ENCODE peak calls at places on chromosomes 6 and 20, in eight cellular contexts. One of them, this sample, is unnamed.
A peak's percentile ranks its signal among the peaks of the same experiment; 100 is the strongest.

GRCh38 chr20:34562643-34563042 is 4.1 kb downstream of the MAP1LC3A start:
- DNase-seq in BJ: no peak
- DNase-seq in amygdala: no peak
- DNase-seq in Ammon's horn: peak; percentile 37
- DNase-seq in MM.1S: peak; percentile 15
- DNase-seq in EH: peak; percentile 41
- DNase-seq in GM04504: no peak
- DNase-seq in CD8-positive, alpha-beta memory T cell: no peak
- DNase-seq in this sample: no peak

GRCh38 chr6:44668976-44669934 is 281.7 kb downstream of the CDC5L start:
- DNase-seq in EH: no peak
- DNase-seq in GM04504: no peak
- DNase-seq in MM.1S: no peak
- DNase-seq in Ammon's horn: no peak
- DNase-seq in BJ: no peak
- DNase-seq in CD8-positive, alpha-beta memory T cell: no peak
- DNase-seq in amygdala: no peak
- DNase-seq in this sample: no peak

GRCh38 chr6:77463881-77464867 is 883 bp upstream of the HTR1B start:
- DNase-seq in MM.1S: no peak
- DNase-seq in EH: peak; percentile 25
- DNase-seq in Ammon's horn: no peak
- DNase-seq in amygdala: no peak
- DNase-seq in BJ: no peak
- DNase-seq in GM04504: no peak
- DNase-seq in CD8-positive, alpha-beta memory T cell: no peak
- DNase-seq in this sample: no peak

GRCh38 chr6:158143700-158144099 is 24.4 kb downstream of the SERAC1 start:
- DNase-seq in amygdala: no peak
- DNase-seq in CD8-positive, alpha-beta memory T cell: no peak
- DNase-seq in GM04504: no peak
- DNase-seq in BJ: no peak
- DNase-seq in EH: no peak
- DNase-seq in Ammon's horn: no peak
- DNase-seq in MM.1S: peak; percentile 42
- DNase-seq in this sample: peak; percentile 13

GRCh38 chr6:147119310-147119709 is 84.9 kb upstream of the STXBP5 start:
- DNase-seq in CD8-positive, alpha-beta memory T cell: no peak
- DNase-seq in amygdala: no peak
- DNase-seq in GM04504: no peak
- DNase-seq in Ammon's horn: no peak
- DNase-seq in EH: no peak
- DNase-seq in MM.1S: no peak
- DNase-seq in BJ: no peak
- DNase-seq in this sample: no peak

GRCh38 chr20:9886227-9886626 is 47.4 kb upstream of the PAK5 start:
- DNase-seq in EH: peak; percentile 38
- DNase-seq in Ammon's horn: no peak
- DNase-seq in MM.1S: no peak
- DNase-seq in GM04504: peak; percentile 6
- DNase-seq in BJ: no peak
- DNase-seq in amygdala: no peak
- DNase-seq in CD8-positive, alpha-beta memory T cell: no peak
- DNase-seq in this sample: no peak

GRCh38 chr20:63117151-63117550 is 98.8 kb downstream of the YTHDF1 start:
- DNase-seq in BJ: no peak
- DNase-seq in CD8-positive, alpha-beta memory T cell: no peak
- DNase-seq in Ammon's horn: no peak
- DNase-seq in MM.1S: no peak
- DNase-seq in GM04504: no peak
- DNase-seq in EH: no peak
- DNase-seq in amygdala: no peak
- DNase-seq in this sample: no peak

GRCh38 chr6:95091823-95092436 is 485.4 kb upstream of the MANEA start:
- DNase-seq in EH: peak; percentile 22
- DNase-seq in Ammon's horn: peak; percentile 65
- DNase-seq in GM04504: peak; percentile 7
- DNase-seq in BJ: peak; percentile 4
- DNase-seq in MM.1S: peak; percentile 63
- DNase-seq in amygdala: no peak
- DNase-seq in CD8-positive, alpha-beta memory T cell: no peak
- DNase-seq in this sample: no peak

GRCh38 chr6:43926644-43927524 is 156.9 kb downstream of the VEGFA start:
- DNase-seq in amygdala: no peak
- DNase-seq in MM.1S: no peak
- DNase-seq in EH: peak; percentile 98
- DNase-seq in BJ: peak; percentile 82
- DNase-seq in GM04504: peak; percentile 95
- DNase-seq in Ammon's horn: peak; percentile 76
- DNase-seq in CD8-positive, alpha-beta memory T cell: peak; percentile 14
- DNase-seq in this sample: peak; percentile 88

GRCh38 chr20:63641146-63641791 is 12.0 kb downstream of the STMN3 start:
- DNase-seq in amygdala: no peak
- DNase-seq in MM.1S: peak; percentile 35
- DNase-seq in EH: peak; percentile 56
- DNase-seq in BJ: no peak
- DNase-seq in Ammon's horn: no peak
- DNase-seq in GM04504: no peak
- DNase-seq in CD8-positive, alpha-beta memory T cell: peak; percentile 79
- DNase-seq in this sample: no peak

GRCh38 chr6:44247338-44248302 is 719 bp downstream of the HSP90AB1 start:
- DNase-seq in CD8-positive, alpha-beta memory T cell: peak; percentile 95
- DNase-seq in BJ: no peak
- DNase-seq in Ammon's horn: peak; percentile 63
- DNase-seq in MM.1S: peak; percentile 59
- DNase-seq in amygdala: peak; percentile 68
- DNase-seq in GM04504: no peak
- DNase-seq in EH: peak; percentile 66
- DNase-seq in this sample: peak; percentile 62

GRCh38 chr6:167893416-167893815 is 66.7 kb downstream of the AFDN start:
- DNase-seq in BJ: no peak
- DNase-seq in amygdala: no peak
- DNase-seq in Ammon's horn: no peak
- DNase-seq in MM.1S: no peak
- DNase-seq in EH: peak; percentile 31
- DNase-seq in CD8-positive, alpha-beta memory T cell: no peak
- DNase-seq in GM04504: no peak
- DNase-seq in this sample: peak; percentile 29

GRCh38 chr6:131795366-131795765 is 12.5 kb upstream of the ENPP1 start:
- DNase-seq in Ammon's horn: no peak
- DNase-seq in GM04504: no peak
- DNase-seq in CD8-positive, alpha-beta memory T cell: no peak
- DNase-seq in MM.1S: no peak
- DNase-seq in BJ: no peak
- DNase-seq in EH: no peak
- DNase-seq in amygdala: no peak
- DNase-seq in this sample: no peak

GRCh38 chr6:35253249-35253648 is 6.3 kb upstream of the ZNF76 start:
- DNase-seq in EH: no peak
- DNase-seq in GM04504: no peak
- DNase-seq in CD8-positive, alpha-beta memory T cell: no peak
- DNase-seq in BJ: no peak
- DNase-seq in Ammon's horn: no peak
- DNase-seq in amygdala: no peak
- DNase-seq in MM.1S: no peak
- DNase-seq in this sample: no peak

GRCh38 chr20:59818911-59819310 is 114.5 kb downstream of the SYCP2 start:
- DNase-seq in amygdala: no peak
- DNase-seq in CD8-positive, alpha-beta memory T cell: no peak
- DNase-seq in EH: no peak
- DNase-seq in BJ: no peak
- DNase-seq in Ammon's horn: no peak
- DNase-seq in GM04504: no peak
- DNase-seq in MM.1S: no peak
- DNase-seq in this sample: no peak

GRCh38 chr20:12394786-12395185 is 477.1 kb downstream of the BTBD3 start:
- DNase-seq in CD8-positive, alpha-beta memory T cell: no peak
- DNase-seq in EH: no peak
- DNase-seq in GM04504: no peak
- DNase-seq in amygdala: no peak
- DNase-seq in BJ: no peak
- DNase-seq in MM.1S: peak; percentile 28
- DNase-seq in Ammon's horn: no peak
- DNase-seq in this sample: no peak

GRCh38 chr6:168778201-168778600 is 337.2 kb downstream of the SMOC2 start:
- DNase-seq in MM.1S: no peak
- DNase-seq in Ammon's horn: peak; percentile 20
- DNase-seq in amygdala: no peak
- DNase-seq in BJ: no peak
- DNase-seq in GM04504: no peak
- DNase-seq in EH: no peak
- DNase-seq in CD8-positive, alpha-beta memory T cell: no peak
- DNase-seq in this sample: no peak

GRCh38 chr6:76992553-76992952 is 470.7 kb downstream of the HTR1B start:
- DNase-seq in CD8-positive, alpha-beta memory T cell: no peak
- DNase-seq in BJ: no peak
- DNase-seq in amygdala: no peak
- DNase-seq in MM.1S: no peak
- DNase-seq in Ammon's horn: no peak
- DNase-seq in EH: no peak
- DNase-seq in GM04504: no peak
- DNase-seq in this sample: no peak

GRCh38 chr6:33622456-33623431 is 1.6 kb downstream of the ITPR3 start:
- DNase-seq in MM.1S: no peak
- DNase-seq in CD8-positive, alpha-beta memory T cell: no peak
- DNase-seq in GM04504: no peak
- DNase-seq in Ammon's horn: no peak
- DNase-seq in EH: peak; percentile 46
- DNase-seq in amygdala: no peak
- DNase-seq in BJ: no peak
- DNase-seq in this sample: peak; percentile 59

GRCh38 chr6:81304486-81304885 is 448.0 kb downstream of the TENT5A start:
- DNase-seq in MM.1S: no peak
- DNase-seq in BJ: no peak
- DNase-seq in CD8-positive, alpha-beta memory T cell: no peak
- DNase-seq in Ammon's horn: no peak
- DNase-seq in GM04504: no peak
- DNase-seq in EH: peak; percentile 64
- DNase-seq in amygdala: no peak
- DNase-seq in this sample: no peak

GRCh38 chr6:117920493-117920845 is 13.4 kb downstream of the SLC35F1 start:
- DNase-seq in GM04504: no peak
- DNase-seq in amygdala: no peak
- DNase-seq in EH: no peak
- DNase-seq in BJ: no peak
- DNase-seq in Ammon's horn: no peak
- DNase-seq in MM.1S: no peak
- DNase-seq in CD8-positive, alpha-beta memory T cell: no peak
- DNase-seq in this sample: no peak

GRCh38 chr20:13325033-13325432 is 104.0 kb downstream of the ISM1 start:
- DNase-seq in amygdala: no peak
- DNase-seq in GM04504: no peak
- DNase-seq in BJ: no peak
- DNase-seq in CD8-positive, alpha-beta memory T cell: no peak
- DNase-seq in Ammon's horn: no peak
- DNase-seq in MM.1S: peak; percentile 36
- DNase-seq in EH: peak; percentile 65
- DNase-seq in this sample: no peak

GRCh38 chr6:29850011-29850553 is 22.5 kb downstream of the HLA-G start:
- DNase-seq in MM.1S: no peak
- DNase-seq in CD8-positive, alpha-beta memory T cell: peak; percentile 63
- DNase-seq in amygdala: no peak
- DNase-seq in GM04504: no peak
- DNase-seq in Ammon's horn: no peak
- DNase-seq in BJ: no peak
- DNase-seq in EH: peak; percentile 12
- DNase-seq in this sample: no peak

GRCh38 chr6:118535176-118535844 is 12.8 kb upstream of the PLN start:
- DNase-seq in CD8-positive, alpha-beta memory T cell: no peak
- DNase-seq in amygdala: no peak
- DNase-seq in Ammon's horn: no peak
- DNase-seq in BJ: no peak
- DNase-seq in EH: no peak
- DNase-seq in MM.1S: no peak
- DNase-seq in GM04504: no peak
- DNase-seq in this sample: no peak

GRCh38 chr6:170182093-170182780 is 108.6 kb downstream of the DLL1 start:
- DNase-seq in amygdala: no peak
- DNase-seq in BJ: no peak
- DNase-seq in EH: no peak
- DNase-seq in MM.1S: no peak
- DNase-seq in GM04504: no peak
- DNase-seq in Ammon's horn: no peak
- DNase-seq in CD8-positive, alpha-beta memory T cell: peak; percentile 34
- DNase-seq in this sample: no peak

GRCh38 chr6:44126320-44127149 is 717 bp downstream of the MRPL14 start:
- DNase-seq in Ammon's horn: peak; percentile 29
- DNase-seq in BJ: no peak
- DNase-seq in CD8-positive, alpha-beta memory T cell: peak; percentile 78
- DNase-seq in amygdala: no peak
- DNase-seq in MM.1S: peak; percentile 63
- DNase-seq in EH: peak; percentile 83
- DNase-seq in GM04504: peak; percentile 51
- DNase-seq in this sample: peak; percentile 72

GRCh38 chr6:37104935-37105781 is 64.8 kb upstream of the PIM1 start:
- DNase-seq in EH: no peak
- DNase-seq in CD8-positive, alpha-beta memory T cell: no peak
- DNase-seq in GM04504: no peak
- DNase-seq in MM.1S: peak; percentile 85
- DNase-seq in Ammon's horn: no peak
- DNase-seq in amygdala: no peak
- DNase-seq in BJ: no peak
- DNase-seq in this sample: no peak

GRCh38 chr6:116500969-116501433 is 10.4 kb upstream of the CALHM5 start:
- DNase-seq in EH: no peak
- DNase-seq in MM.1S: no peak
- DNase-seq in BJ: no peak
- DNase-seq in Ammon's horn: no peak
- DNase-seq in CD8-positive, alpha-beta memory T cell: no peak
- DNase-seq in amygdala: no peak
- DNase-seq in GM04504: no peak
- DNase-seq in this sample: peak; percentile 26

GRCh38 chr6:170174771-170175643 is 115.9 kb downstream of the DLL1 start:
- DNase-seq in MM.1S: no peak
- DNase-seq in BJ: no peak
- DNase-seq in EH: no peak
- DNase-seq in CD8-positive, alpha-beta memory T cell: peak; percentile 46
- DNase-seq in GM04504: no peak
- DNase-seq in Ammon's horn: no peak
- DNase-seq in amygdala: no peak
- DNase-seq in this sample: no peak

GRCh38 chr20:46939031-46939430 is 44.4 kb downstream of the EYA2 start:
- DNase-seq in amygdala: no peak
- DNase-seq in EH: peak; percentile 21
- DNase-seq in CD8-positive, alpha-beta memory T cell: no peak
- DNase-seq in GM04504: no peak
- DNase-seq in Ammon's horn: no peak
- DNase-seq in MM.1S: no peak
- DNase-seq in BJ: no peak
- DNase-seq in this sample: no peak

GRCh38 chr20:38406476-38406875 is 28.7 kb downstream of the SNHG17 start:
- DNase-seq in EH: no peak
- DNase-seq in GM04504: no peak
- DNase-seq in Ammon's horn: no peak
- DNase-seq in MM.1S: no peak
- DNase-seq in CD8-positive, alpha-beta memory T cell: no peak
- DNase-seq in amygdala: no peak
- DNase-seq in BJ: no peak
- DNase-seq in this sample: no peak

GRCh38 chr20:9514461-9515210 is at the start of gene LAMP5:
- DNase-seq in EH: peak; percentile 31
- DNase-seq in MM.1S: peak; percentile 85
- DNase-seq in GM04504: no peak
- DNase-seq in BJ: no peak
- DNase-seq in amygdala: no peak
- DNase-seq in Ammon's horn: peak; percentile 60
- DNase-seq in CD8-positive, alpha-beta memory T cell: no peak
- DNase-seq in this sample: no peak

GRCh38 chr6:51459958-51460357 is 627.5 kb downstream of the PKHD1 start:
- DNase-seq in Ammon's horn: no peak
- DNase-seq in GM04504: no peak
- DNase-seq in BJ: no peak
- DNase-seq in CD8-positive, alpha-beta memory T cell: no peak
- DNase-seq in MM.1S: peak; percentile 56
- DNase-seq in EH: no peak
- DNase-seq in amygdala: no peak
- DNase-seq in this sample: no peak

GRCh38 chr6:19478992-19479391 is 358.2 kb upstream of the ID4 start:
- DNase-seq in EH: peak; percentile 33
- DNase-seq in amygdala: no peak
- DNase-seq in GM04504: peak; percentile 22
- DNase-seq in BJ: peak; percentile 7
- DNase-seq in MM.1S: no peak
- DNase-seq in Ammon's horn: peak; percentile 12
- DNase-seq in CD8-positive, alpha-beta memory T cell: no peak
- DNase-seq in this sample: peak; percentile 65